ENCODE peak calls at places on chromosomes 2 and 18, in six cellular contexts. N, U, Q, M, X and A are unnamed samples.
A peak's percentile ranks its signal among the peaks of the same experiment; 100 is the strongest.

GRCh38 chr2:74238879-74239278 is 40.5 kb downstream of the MTHFD2 start:
- DNase-seq in U (peak; percentile 53), Q (no peak), X (no peak), N (no peak), M (no peak), A (no peak)

GRCh38 chr2:60549250-60550150 is 4.0 kb downstream of the BCL11A start:
- DNase-seq in M (no peak), X (no peak), N (no peak), U (no peak), Q (peak; percentile 48), A (no peak)

GRCh38 chr2:8524388-8524787 is 157.5 kb upstream of the ID2 start:
- DNase-seq in N (no peak), U (no peak), M (no peak), X (no peak), Q (no peak), A (no peak)

GRCh38 chr2:61471905-61472805 is 1.3 kb upstream of the USP34 start:
- DNase-seq in U (peak; percentile 29), M (no peak), N (peak; percentile 29), Q (peak; percentile 27), X (peak; percentile 39), A (peak; percentile 91)

GRCh38 chr18:21865043-21865442 is 124.5 kb downstream of the MIB1 start:
- DNase-seq in U (peak; percentile 21), X (no peak), Q (no peak), N (no peak), M (no peak), A (peak; percentile 29)

GRCh38 chr2:33372940-33373553 is 103.4 kb upstream of the RASGRP3 start:
- DNase-seq in M (peak; percentile 19), N (peak; percentile 58), X (peak; percentile 77), Q (peak; percentile 49), U (peak; percentile 28), A (peak; percentile 45)

GRCh38 chr18:44627245-44627644 is 53.4 kb upstream of the SETBP1 start:
- DNase-seq in X (peak; percentile 20), M (no peak), N (no peak), Q (no peak), U (peak; percentile 1), A (no peak)

GRCh38 chr2:225040862-225041209 is 1.4 kb downstream of the DOCK10 start:
- DNase-seq in U (peak; percentile 9), X (peak; percentile 41), Q (peak; percentile 25), N (no peak), M (no peak), A (no peak)

GRCh38 chr2:231670892-231671616 is 37.3 kb upstream of the PTMA start:
- DNase-seq in X (peak; percentile 53), U (no peak), Q (peak; percentile 79), M (no peak), N (peak; percentile 31), A (no peak)

GRCh38 chr18:67362906-67363305 is 153.6 kb downstream of the DSEL start:
- DNase-seq in X (no peak), U (no peak), Q (no peak), N (no peak), M (no peak), A (no peak)

GRCh38 chr2:196238836-196239380 is 67.5 kb upstream of the STK17B start:
- DNase-seq in Q (no peak), U (peak; percentile 47), N (no peak), M (no peak), X (no peak), A (no peak)

GRCh38 chr2:104412384-104412783 is 441.5 kb upstream of the POU3F3 start:
- DNase-seq in Q (peak; percentile 51), N (peak; percentile 45), U (no peak), X (peak; percentile 35), M (no peak), A (peak; percentile 20)

GRCh38 chr2:120291464-120292311 is 39.0 kb downstream of the RALB start:
- DNase-seq in N (peak; percentile 51), Q (no peak), M (no peak), X (no peak), U (peak; percentile 49), A (no peak)

GRCh38 chr2:195535911-195536522 is 121.0 kb upstream of the SLC39A10 start:
- DNase-seq in Q (no peak), M (peak; percentile 92), X (no peak), U (no peak), N (no peak), A (no peak)

GRCh38 chr18:57728941-57729511 is 74.1 kb downstream of the ATP8B1 start:
- DNase-seq in M (no peak), N (no peak), U (peak; percentile 56), X (peak; percentile 48), Q (no peak), A (no peak)

GRCh38 chr18:7261199-7261598 is 30.3 kb downstream of the LRRC30 start:
- DNase-seq in N (no peak), U (no peak), M (no peak), X (no peak), Q (no peak), A (no peak)

GRCh38 chr18:7255054-7255453 is 24.2 kb downstream of the LRRC30 start:
- DNase-seq in U (no peak), Q (no peak), M (no peak), N (no peak), X (no peak), A (no peak)

GRCh38 chr18:7255643-7256042 is 24.8 kb downstream of the LRRC30 start:
- DNase-seq in N (no peak), M (no peak), X (no peak), Q (no peak), U (no peak), A (no peak)

GRCh38 chr18:7259482-7259881 is 28.6 kb downstream of the LRRC30 start:
- DNase-seq in X (no peak), U (no peak), M (no peak), Q (peak; percentile 70), N (no peak), A (no peak)

GRCh38 chr18:7256959-7257742 is 26.3 kb downstream of the LRRC30 start:
- DNase-seq in M (no peak), N (no peak), X (no peak), Q (no peak), U (no peak), A (no peak)
- TF ChIP-seq RAD21 in M (no peak), N (no peak), X (no peak), Q (no peak), U (no peak), A (no peak)

GRCh38 chr2:46803551-46803885 is 112.1 kb downstream of the MCFD2 start:
- DNase-seq in U (no peak), M (no peak), Q (no peak), N (no peak), X (no peak), A (no peak)

GRCh38 chr2:46802665-46803550 is 112.7 kb downstream of the MCFD2 start:
- DNase-seq in N (no peak), Q (peak; percentile 41), X (no peak), U (no peak), M (no peak), A (no peak)

GRCh38 chr2:46800218-46800617 is 115.4 kb downstream of the MCFD2 start:
- DNase-seq in Q (no peak), U (peak; percentile 62), X (no peak), M (no peak), N (no peak), A (no peak)

GRCh38 chr2:46800625-46801024 is 115.0 kb downstream of the MCFD2 start:
- DNase-seq in M (no peak), Q (no peak), N (no peak), U (no peak), X (no peak), A (no peak)

GRCh38 chr2:46801731-46802664 is 113.6 kb downstream of the MCFD2 start:
- DNase-seq in Q (no peak), X (no peak), N (no peak), M (no peak), U (peak; percentile 60), A (no peak)
- TF ChIP-seq USF2 in Q (no peak), X (no peak), N (no peak), M (no peak), U (no peak), A (no peak)

GRCh38 chr18:46053368-46054095 is 18.5 kb downstream of the PSTPIP2 start:
- DNase-seq in N (no peak), U (peak; percentile 68), Q (no peak), M (no peak), X (no peak), A (no peak)

GRCh38 chr18:46055841-46056240 is 16.2 kb downstream of the PSTPIP2 start:
- DNase-seq in X (no peak), U (no peak), N (no peak), Q (no peak), M (no peak), A (no peak)

GRCh38 chr18:46050268-46050667 is 21.8 kb downstream of the PSTPIP2 start:
- DNase-seq in M (no peak), Q (no peak), X (no peak), U (no peak), N (no peak), A (no peak)

GRCh38 chr18:46054956-46055831 is 16.9 kb downstream of the PSTPIP2 start:
- DNase-seq in U (no peak), Q (no peak), X (no peak), N (no peak), M (no peak), A (no peak)

DNA sequence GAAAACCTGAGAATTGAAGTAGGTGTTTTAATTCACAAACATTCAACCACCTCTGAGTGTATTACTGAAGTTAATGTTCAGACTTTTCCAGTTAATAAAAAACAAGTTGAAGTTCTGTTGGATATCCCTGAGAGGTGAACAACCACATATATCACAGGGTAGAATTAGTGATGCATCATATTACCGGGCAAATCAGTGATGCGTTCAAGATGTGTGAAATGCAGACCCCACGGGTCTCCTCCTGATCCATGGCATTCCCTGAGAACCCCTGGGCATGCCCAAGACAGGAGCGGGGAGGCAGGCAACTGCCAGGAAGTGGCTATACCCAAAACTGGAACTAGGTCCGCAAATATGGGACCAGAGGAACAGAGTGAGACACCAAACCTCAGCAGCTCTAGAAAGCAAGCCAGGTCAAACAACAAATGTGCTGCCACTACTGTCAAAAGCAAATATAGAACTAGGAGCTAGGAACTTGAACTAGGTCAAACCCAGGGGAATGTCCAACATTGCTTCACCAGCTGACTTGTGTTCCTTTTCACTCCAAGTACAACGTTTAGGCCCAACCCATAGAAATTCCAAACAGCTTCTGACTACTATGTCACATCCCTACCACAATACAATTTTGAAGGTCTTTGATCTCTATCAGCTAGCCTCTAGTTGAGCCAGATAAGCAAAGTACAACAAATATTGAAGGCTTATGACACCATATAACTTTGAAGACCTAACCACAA is 20.2 kb downstream of the PSTPIP2 start:
- DNase-seq in U (peak; percentile 93), Q (no peak), M (no peak), X (peak; percentile 37), N (no peak), A (peak; percentile 98)
- TF ChIP-seq RAD21 in U (no peak), Q (no peak), M (no peak), X (no peak), N (no peak), A (no peak)

GRCh38 chr18:55780591-55781071 is 192.6 kb upstream of the TCF4 start:
- DNase-seq in M (no peak), Q (no peak), U (peak; percentile 48), N (no peak), X (no peak), A (no peak)

GRCh38 chr18:55777666-55778304 is 189.8 kb upstream of the TCF4 start:
- DNase-seq in U (no peak), X (no peak), M (no peak), N (no peak), Q (no peak), A (no peak)

GRCh38 chr18:55779711-55780590 is 192.0 kb upstream of the TCF4 start:
- DNase-seq in N (peak; percentile 14), X (no peak), Q (peak; percentile 85), U (peak; percentile 30), M (no peak), A (no peak)

GRCh38 chr18:55779461-55779710 is 191.4 kb upstream of the TCF4 start:
- DNase-seq in N (no peak), M (no peak), X (no peak), U (no peak), Q (peak; percentile 64), A (no peak)

GRCh38 chr18:55778731-55779460 is 190.9 kb upstream of the TCF4 start:
- DNase-seq in M (no peak), Q (peak; percentile 45), X (no peak), U (no peak), N (no peak), A (no peak)
- TF ChIP-seq USF2 in M (no peak), Q (no peak), X (no peak), U (no peak), N (no peak), A (no peak)